ENCODE peak calls at places on chromosomes 2 and 18, in six cellular contexts. P, Q, I, A, K and Z are unnamed samples.

GRCh38 chr2:191202209-191202721 is 42.9 kb upstream of the MYO1B start:
- DNase-seq in A (peak; percentile 74), Q (no peak), K (no peak), P (no peak), I (no peak), Z (no peak)

GRCh38 chr2:25375989-25376545 is 34.3 kb upstream of the DNMT3A start:
- DNase-seq in K (no peak), Q (no peak), I (no peak), A (no peak), P (no peak), Z (no peak)

GRCh38 chr2:235156055-235156454 is 204.2 kb downstream of the SH3BP4 start:
- DNase-seq in K (no peak), Q (no peak), A (no peak), P (no peak), I (no peak), Z (no peak)

GRCh38 chr2:133718688-133719201 is 150.5 kb upstream of the NCKAP5 start:
- DNase-seq in I (no peak), K (no peak), P (no peak), Q (no peak), A (peak; percentile 89), Z (no peak)

GRCh38 chr2:132670104-132670960 is at the start of gene LYPD1:
- DNase-seq in Q (peak; percentile 32), P (no peak), K (peak; percentile 67), A (no peak), I (peak; percentile 63), Z (peak; percentile 55)

GRCh38 chr2:110125292-110125691 is 9.7 kb upstream of the MALL start:
- DNase-seq in I (no peak), A (no peak), P (no peak), K (no peak), Q (no peak), Z (no peak)

GRCh38 chr2:66938471-66938967 is 458.6 kb upstream of the ETAA1 start:
- DNase-seq in K (no peak), Q (no peak), I (no peak), A (no peak), P (no peak), Z (no peak)

GRCh38 chr18:31513189-31513907 is 15.4 kb downstream of the DSG2 start:
- DNase-seq in I (no peak), Q (no peak), P (no peak), A (peak; percentile 73), K (no peak), Z (peak; percentile 49)

GRCh38 chr2:197932374-197932773 is 128.0 kb downstream of the PLCL1 start:
- DNase-seq in I (no peak), Q (no peak), K (no peak), P (no peak), A (no peak), Z (no peak)

GRCh38 chr18:79945118-79946042 is 6.1 kb downstream of the SLC66A2 start:
- DNase-seq in Q (no peak), I (peak; percentile 51), A (no peak), P (no peak), K (peak; percentile 54), Z (no peak)

GRCh38 chr2:52810460-52810859 is 957.1 kb upstream of the CHAC2 start:
- DNase-seq in K (no peak), I (no peak), P (peak; percentile 30), Q (no peak), A (peak; percentile 10), Z (no peak)

GRCh38 chr2:29644949-29645348 is 276.4 kb downstream of the ALK start:
- DNase-seq in P (no peak), I (no peak), K (no peak), Q (no peak), A (no peak), Z (no peak)

GRCh38 chr18:74896390-74896991 is 298.8 kb downstream of the ZNF407 start:
- DNase-seq in Q (peak; percentile 64), A (no peak), P (peak; percentile 80), I (peak; percentile 65), K (peak; percentile 63), Z (peak; percentile 46)

GRCh38 chr2:8279506-8279905 is 402.4 kb upstream of the ID2 start:
- DNase-seq in P (no peak), I (no peak), K (no peak), Q (no peak), A (no peak), Z (no peak)

GRCh38 chr2:135490381-135490780 is 40.6 kb downstream of the ZRANB3 start:
- DNase-seq in P (no peak), Q (no peak), A (peak; percentile 19), I (no peak), K (no peak), Z (no peak)

GRCh38 chr2:43464546-43464945 is 131.3 kb downstream of the THADA start:
- DNase-seq in I (no peak), Q (no peak), K (no peak), P (no peak), A (peak; percentile 36), Z (no peak)

GRCh38 chr2:149686677-149687427 is 99.3 kb upstream of the MMADHC start:
- DNase-seq in A (no peak), K (no peak), P (no peak), Q (no peak), I (no peak), Z (no peak)

GRCh38 chr2:152573168-152573567 is 144.1 kb downstream of the PRPF40A start:
- DNase-seq in Q (no peak), I (no peak), P (peak; percentile 62), K (no peak), A (peak; percentile 95), Z (no peak)

GRCh38 chr18:34758378-34758948 is 48.4 kb downstream of the DTNA start:
- DNase-seq in A (no peak), Q (no peak), K (no peak), I (no peak), P (no peak), Z (peak; percentile 50)

GRCh38 chr2:207674826-207675225 is 36.6 kb upstream of the CCNYL1 start:
- DNase-seq in K (no peak), Q (no peak), A (no peak), P (no peak), I (no peak), Z (peak; percentile 24)

GRCh38 chr2:71500426-71501079 is 47.2 kb downstream of the DYSF start:
- DNase-seq in K (peak; percentile 57), Q (no peak), I (no peak), P (no peak), A (no peak), Z (no peak)

GRCh38 chr2:199469514-199470360 is 12.0 kb upstream of the SATB2 start:
- DNase-seq in I (no peak), K (no peak), P (no peak), A (no peak), Q (no peak), Z (no peak)

GRCh38 chr2:199470672-199471442 is 13.1 kb upstream of the SATB2 start:
- DNase-seq in I (no peak), K (no peak), Q (no peak), A (no peak), P (no peak), Z (no peak)

GRCh38 chr2:199471443-199472057 is 13.8 kb upstream of the SATB2 start:
- DNase-seq in P (no peak), Q (peak; percentile 81), K (peak; percentile 85), A (peak; percentile 33), I (peak; percentile 83), Z (peak; percentile 66)

GRCh38 chr2:199468561-199469513 is 11.1 kb upstream of the SATB2 start:
- DNase-seq in A (no peak), P (no peak), Q (no peak), K (no peak), I (no peak), Z (no peak)

GRCh38 chr2:199470361-199470671 is 12.6 kb upstream of the SATB2 start:
- DNase-seq in P (no peak), A (no peak), Q (no peak), I (no peak), K (no peak), Z (no peak)
- H3K27me3 ChIP-seq in P (peaks cover 4% of the 10 kb centered on the region), A (peaks cover 67% of the 10 kb centered on the region), Q (peaks cover 58% of the 10 kb centered on the region), I (peaks cover 58% of the 10 kb centered on the region), K (peaks cover 100% of the 10 kb centered on the region), Z (no peaks in the 10 kb centered on the region)

GRCh38 chr2:167292430-167293171 is 404.3 kb downstream of the XIRP2 start:
- DNase-seq in Q (peak; percentile 89), I (peak; percentile 76), P (peak; percentile 59), K (peak; percentile 93), A (peak; percentile 89), Z (peak; percentile 88)
- H3K4me3 ChIP-seq in Q (peak within 1 kb of the TSS; percentile 64), I (peak within 1 kb of the TSS; percentile 57), P (peak within 1 kb of the TSS; percentile 58), K (peak within 1 kb of the TSS; percentile 67), A (peak within 1 kb of the TSS; percentile 74), Z (peak within 1 kb of the TSS; percentile 66)

DNA sequence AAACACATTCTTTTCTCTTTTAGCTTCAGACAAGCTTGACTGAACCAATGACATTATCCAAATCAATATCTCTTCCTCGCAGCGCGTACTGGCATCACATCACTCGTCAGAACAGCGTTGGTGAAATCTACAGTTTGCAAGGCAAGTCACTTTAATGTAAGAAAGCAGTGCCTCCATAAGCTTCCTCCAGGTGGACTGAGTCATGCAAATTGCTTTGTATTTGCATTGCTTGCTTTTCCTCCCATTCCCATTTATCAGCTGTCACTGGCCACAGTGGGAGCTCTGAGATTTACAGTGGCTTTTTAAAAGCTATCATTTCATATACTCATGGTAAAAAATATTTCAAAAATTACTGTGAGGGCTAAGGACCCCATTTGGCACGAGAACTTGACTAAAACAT is 189.9 kb downstream of the CD226 start:
- DNase-seq in K (no peak), P (no peak), Q (no peak), A (no peak), I (no peak), Z (no peak)
- TF ChIP-seq CTCF in K (no peak), P (no peak), Q (no peak), A (peak; percentile 3), I (no peak), Z (no peak)

DNA sequence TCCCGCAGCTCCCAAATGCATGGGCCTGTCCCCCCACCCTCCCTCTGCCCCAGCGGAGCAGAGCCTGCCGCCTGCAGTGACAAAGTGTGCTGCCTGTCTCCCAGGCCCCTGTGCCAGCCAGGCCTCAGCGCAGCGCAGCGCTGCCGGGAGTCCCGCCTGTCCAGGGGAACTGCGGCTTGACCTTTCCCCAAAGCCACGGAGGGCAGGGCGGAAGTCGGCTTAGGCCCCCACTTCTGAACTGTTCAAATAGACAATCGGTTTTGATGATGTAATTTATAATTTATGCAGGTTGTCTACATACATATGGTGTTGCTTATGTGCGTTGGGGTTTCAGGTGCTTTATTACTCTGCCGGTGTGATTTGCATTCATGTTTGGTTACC is 7.1 kb downstream of the GBX2 start:
- DNase-seq in P (no peak), K (no peak), I (no peak), Q (no peak), A (no peak), Z (no peak)
- H3K27me3 ChIP-seq in P (no peaks in the 10 kb centered on the region), K (peaks cover 76% of the 10 kb centered on the region), I (peaks cover 15% of the 10 kb centered on the region), Q (peaks cover 24% of the 10 kb centered on the region), A (peaks cover 12% of the 10 kb centered on the region), Z (no peaks in the 10 kb centered on the region)

GRCh38 chr2:187577310-187577709 is 23.1 kb upstream of the TFPI start:
- DNase-seq in Q (no peak), K (no peak), I (no peak), P (no peak), A (no peak), Z (peak; percentile 13)

GRCh38 chr2:187576906-187577305 is 22.7 kb upstream of the TFPI start:
- DNase-seq in Q (no peak), I (no peak), K (no peak), A (peak; percentile 32), P (no peak), Z (no peak)

GRCh38 chr2:187575081-187576067 is 21.1 kb upstream of the TFPI start:
- DNase-seq in Q (no peak), P (no peak), I (no peak), K (no peak), A (no peak), Z (no peak)

GRCh38 chr2:187581125-187581896 is 27.1 kb upstream of the TFPI start:
- DNase-seq in A (peak; percentile 45), I (no peak), P (peak; percentile 30), K (no peak), Q (peak; percentile 31), Z (peak; percentile 62)

GRCh38 chr2:187580462-187581124 is 26.4 kb upstream of the TFPI start:
- DNase-seq in P (peak; percentile 61), K (no peak), Q (no peak), A (no peak), I (no peak), Z (peak; percentile 47)
- H3K4me3 ChIP-seq in P (no peak overlapping the region), K (peak overlapping the region; percentile 35), Q (peak overlapping the region; percentile 28), A (peak overlapping the region; percentile 20), I (peak overlapping the region; percentile 4), Z (no peak overlapping the region)